ENCODE peak calls at places on chromosomes 13 and 19, in six cellular contexts. T, S, M, Y, A and L are unnamed samples.

GRCh38 chr19:57363734-57364181 is 407 bp downstream of the TRAPPC2B start:
- DNase-seq in S (no peak), T (peak; percentile 18), Y (no peak), A (no peak), M (no peak), L (no peak)

GRCh38 chr19:5113633-5114586 is 145.0 kb downstream of the KDM4B start:
- DNase-seq in M (no peak), S (no peak), T (no peak), Y (no peak), A (no peak), L (no peak)

GRCh38 chr19:18193388-18194207 is 580 bp downstream of the MPV17L2 start:
- DNase-seq in A (peak; percentile 45), T (no peak), Y (no peak), S (no peak), M (no peak), L (no peak)

GRCh38 chr13:112839347-112840105 is 129.5 kb upstream of the MCF2L start:
- DNase-seq in M (no peak), A (no peak), S (no peak), Y (no peak), T (peak; percentile 25), L (no peak)

GRCh38 chr19:50870417-50871089 is 2.7 kb upstream of the KLK2 start:
- DNase-seq in S (no peak), M (no peak), T (no peak), Y (no peak), A (peak; percentile 5), L (no peak)

GRCh38 chr19:53078668-53079067 is 24.6 kb downstream of the ZNF160 start:
- DNase-seq in M (no peak), A (no peak), S (no peak), Y (no peak), T (no peak), L (no peak)

GRCh38 chr13:73334459-73334858 is 275.7 kb downstream of the KLF5 start:
- DNase-seq in Y (no peak), A (no peak), S (no peak), T (no peak), M (no peak), L (no peak)

GRCh38 chr19:28235606-28236125 is 977.3 kb downstream of the UQCRFS1 start:
- DNase-seq in T (no peak), S (no peak), M (no peak), A (no peak), Y (no peak), L (no peak)

GRCh38 chr13:45953082-45953481 is 99.5 kb downstream of the ZC3H13 start:
- DNase-seq in S (no peak), T (no peak), Y (no peak), A (no peak), M (no peak), L (no peak)

GRCh38 chr13:66689037-66689619 is 541.0 kb downstream of the PCDH9 start:
- DNase-seq in M (no peak), S (no peak), T (no peak), Y (no peak), A (peak; percentile 19), L (no peak)

GRCh38 chr13:111202745-111203144 is 87.6 kb downstream of the ARHGEF7 start:
- DNase-seq in Y (no peak), M (no peak), A (no peak), T (peak; percentile 96), S (no peak), L (no peak)

GRCh38 chr13:60146491-60146890 is 17.2 kb downstream of the DIAPH3 start:
- DNase-seq in S (no peak), T (no peak), Y (no peak), A (no peak), M (no peak), L (no peak)

GRCh38 chr13:44155422-44156293 is 218.0 kb upstream of the SERP2 start:
- DNase-seq in M (peak; percentile 70), S (peak; percentile 47), T (no peak), A (peak; percentile 31), Y (peak; percentile 18), L (no peak)

GRCh38 chr13:102293723-102294122 is 108.1 kb downstream of the FGF14 start:
- DNase-seq in A (no peak), S (no peak), Y (no peak), M (no peak), T (no peak), L (no peak)

GRCh38 chr13:100389617-100390016 is 199.0 kb downstream of the GGACT start:
- DNase-seq in M (no peak), S (no peak), A (no peak), Y (no peak), T (no peak), L (no peak)

GRCh38 chr19:2350656-2351055 is 9.4 kb upstream of the TMPRSS9 start:
- DNase-seq in T (no peak), M (no peak), Y (no peak), S (no peak), A (no peak), L (no peak)

GRCh38 chr13:19586904-19587634 is 25.7 kb upstream of the TPTE2 start:
- DNase-seq in S (peak; percentile 29), A (no peak), M (no peak), Y (no peak), T (no peak), L (no peak)

GRCh38 chr19:18153555-18154134 is 682 bp downstream of the PIK3R2 start:
- DNase-seq in Y (no peak), M (no peak), S (peak; percentile 40), A (peak; percentile 46), T (no peak), L (no peak)

GRCh38 chr13:101453784-101454201 is 1.3 kb downstream of the ITGBL1 start:
- DNase-seq in A (no peak), Y (no peak), T (no peak), M (no peak), S (no peak), L (peak; percentile 23)

GRCh38 chr13:85277753-85278152 is 521.5 kb downstream of the SLITRK6 start:
- DNase-seq in M (no peak), S (no peak), Y (no peak), T (peak; percentile 48), A (no peak), L (no peak)

GRCh38 chr13:98536729-98537128 is 40.2 kb downstream of the STK24 start:
- DNase-seq in A (no peak), Y (no peak), S (no peak), T (no peak), M (no peak), L (no peak)
- H3K27ac ChIP-seq in A (no peak overlapping the region), Y (no peak overlapping the region), S (no peak overlapping the region), T (no peak overlapping the region), M (no peak overlapping the region), L (no peak overlapping the region)

DNA sequence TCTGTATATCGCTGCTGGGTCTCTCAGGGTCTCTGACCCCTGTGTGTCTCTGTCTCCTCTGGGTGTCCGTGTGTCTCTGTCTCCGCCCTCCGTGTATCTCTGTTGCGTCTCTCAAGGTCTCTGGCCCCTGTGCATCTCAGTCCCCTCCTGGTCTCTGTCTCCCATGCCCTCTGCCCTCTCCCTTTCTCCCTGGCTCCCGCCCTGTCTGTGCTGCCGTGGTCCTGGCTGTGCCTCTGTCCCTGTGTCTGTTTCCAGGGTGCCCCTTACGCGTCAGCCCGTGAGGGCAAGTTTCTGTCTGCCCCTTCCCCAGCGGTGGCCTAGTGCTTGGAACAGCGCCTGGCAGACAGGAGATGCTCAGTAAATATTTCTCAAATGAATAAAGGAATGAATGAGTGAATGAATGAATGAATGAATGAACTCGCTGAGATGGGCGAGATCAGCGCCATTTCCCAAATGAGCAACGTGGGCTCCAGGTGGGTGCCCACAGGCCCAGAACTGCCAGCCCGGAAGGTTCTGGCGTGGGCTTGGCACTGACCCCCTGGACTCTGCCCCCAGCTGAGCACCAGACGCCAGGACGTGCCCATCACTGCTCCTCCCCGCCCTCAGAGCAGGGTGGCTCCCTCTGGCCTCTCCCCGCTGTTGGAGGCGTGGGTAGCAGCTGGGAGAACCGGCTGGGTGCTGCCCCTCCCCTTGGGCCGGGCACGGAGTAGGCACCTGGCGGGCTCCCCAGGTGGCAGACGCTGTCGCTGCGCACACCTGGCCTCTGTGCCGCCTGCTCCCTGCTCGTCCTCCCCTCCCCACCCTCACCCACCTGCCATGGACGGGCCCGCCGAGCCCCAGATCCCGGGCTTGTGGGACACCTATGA is at the start of gene SULT2B1:
- DNase-seq in S (no peak), Y (no peak), M (no peak), T (no peak), A (no peak), L (no peak)
- H3K27ac ChIP-seq in S (no peak within 1 kb of the TSS), Y (no peak within 1 kb of the TSS), M (no peak within 1 kb of the TSS), T (no peak within 1 kb of the TSS), A (no peak within 1 kb of the TSS), L (no peak within 1 kb of the TSS)

GRCh38 chr13:98643479-98643878 is 66.6 kb upstream of the STK24 start:
- DNase-seq in M (no peak), A (no peak), T (no peak), Y (no peak), S (no peak), L (no peak)
- H3K27ac ChIP-seq in M (no peak overlapping the region), A (no peak overlapping the region), T (no peak overlapping the region), Y (no peak overlapping the region), S (no peak overlapping the region), L (no peak overlapping the region)

GRCh38 chr19:9941646-9942045 is 5.3 kb upstream of the OLFM2 start:
- DNase-seq in A (no peak), M (no peak), Y (no peak), T (no peak), S (no peak), L (no peak)
- H3K27ac ChIP-seq in A (no peak overlapping the region), M (no peak overlapping the region), Y (no peak overlapping the region), T (no peak overlapping the region), S (no peak overlapping the region), L (no peak overlapping the region)

DNA sequence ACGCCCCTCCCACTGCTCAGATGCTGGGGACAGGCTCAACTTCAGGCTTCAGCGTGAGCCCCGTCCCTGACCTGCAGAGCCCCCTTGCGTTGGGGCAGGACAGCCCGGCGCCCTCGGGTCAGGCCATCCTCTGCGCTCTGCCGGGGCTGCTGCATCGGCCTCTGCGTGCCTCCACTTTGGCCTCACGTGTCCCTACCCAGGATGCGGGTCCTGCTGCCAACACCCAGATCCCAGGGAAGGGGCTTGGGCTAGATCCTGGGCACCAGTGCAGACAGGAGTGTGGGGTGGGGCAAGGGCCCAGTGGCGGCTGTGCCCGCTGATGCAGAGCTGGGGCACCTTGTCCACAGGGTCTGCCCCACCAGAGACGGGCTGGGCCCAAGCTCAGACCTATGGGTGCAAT is 13.0 kb downstream of the CBARP start:
- DNase-seq in M (no peak), S (no peak), T (no peak), A (no peak), Y (no peak), L (no peak)
- H3K27ac ChIP-seq in M (no peak overlapping the region), S (no peak overlapping the region), T (no peak overlapping the region), A (no peak overlapping the region), Y (no peak overlapping the region), L (no peak overlapping the region)

GRCh38 chr19:16566702-16567101 is 5.5 kb downstream of the SLC35E1 start:
- DNase-seq in Y (no peak), M (no peak), T (no peak), A (no peak), S (no peak), L (no peak)
- H3K27ac ChIP-seq in Y (no peak overlapping the region), M (no peak overlapping the region), T (no peak overlapping the region), A (no peak overlapping the region), S (peak overlapping the region; percentile 12), L (no peak overlapping the region)